ENCODE peak calls at places on chromosomes 12 and 14, in four cellular contexts. B is osteoblast, W is GM23338, O is IMR-90. S is an unnamed sample.

GRCh38 chr12:109544955-109545531 is 28.3 kb downstream of the MMAB start:
- DNase-seq in O (peak; percentile 37), B (peak; percentile 93), W (no peak), S (peak; percentile 36)

GRCh38 chr14:74441113-74441512 is 15.1 kb upstream of the SYNDIG1L start:
- DNase-seq in O (no peak), W (no peak), B (no peak), S (no peak)

GRCh38 chr12:6944381-6945186 is 762 bp downstream of the C12orf57 start:
- DNase-seq in W (peak; percentile 97), O (peak; percentile 92), B (peak; percentile 98), S (peak; percentile 91)

GRCh38 chr12:80648866-80649265 is 58.6 kb upstream of the MYF6 start:
- DNase-seq in B (peak; percentile 32), O (peak; percentile 88), W (no peak), S (peak; percentile 89)

GRCh38 chr12:79424109-79424721 is 266.5 kb downstream of the PAWR start:
- DNase-seq in O (peak; percentile 95), B (peak; percentile 60), W (no peak), S (peak; percentile 91)

GRCh38 chr12:93098077-93098476 is 169.0 kb upstream of the EEA1 start:
- DNase-seq in O (peak; percentile 35), W (peak; percentile 92), B (peak; percentile 4), S (no peak)

GRCh38 chr12:78530065-78530765 is 334.4 kb upstream of the SYT1 start:
- DNase-seq in O (peak; percentile 38), W (peak; percentile 21), B (no peak), S (peak; percentile 83)

GRCh38 chr12:14167005-14167628 is 185.7 kb upstream of the GRIN2B start:
- DNase-seq in O (peak; percentile 41), W (peak; percentile 75), B (peak; percentile 93), S (peak; percentile 61)

GRCh38 chr14:21978184-21978998 is 304.8 kb upstream of the OR4E1 start:
- DNase-seq in O (peak; percentile 15), W (peak; percentile 85), B (peak; percentile 17), S (peak; percentile 12)

GRCh38 chr14:51609987-51610283 is 41.8 kb upstream of the FRMD6 start:
- DNase-seq in O (peak; percentile 59), B (no peak), W (no peak), S (peak; percentile 65)

GRCh38 chr12:40325349-40325960 is 100.7 kb downstream of the LRRK2 start:
- DNase-seq in O (peak; percentile 4), W (peak; percentile 76), B (peak; percentile 70), S (peak; percentile 2)

GRCh38 chr12:126998747-126999285 is 1268.2 kb upstream of the TMEM132C start:
- DNase-seq in O (no peak), B (no peak), W (no peak), S (peak; percentile 44)

GRCh38 chr12:76310110-76310509 is 38.1 kb downstream of the BBS10 start:
- DNase-seq in W (no peak), O (peak; percentile 54), B (no peak), S (peak; percentile 73)

GRCh38 chr14:92106095-92106937 is at the start of gene ATXN3:
- DNase-seq in O (peak; percentile 99), B (peak; percentile 98), W (peak; percentile 99), S (peak; percentile 99)
- H3K27ac ChIP-seq in O (peak within 1 kb of the TSS; percentile 91), B (peak within 1 kb of the TSS; percentile 82), W (peak within 1 kb of the TSS; percentile 77), S (peak within 1 kb of the TSS; percentile 91)

DNA sequence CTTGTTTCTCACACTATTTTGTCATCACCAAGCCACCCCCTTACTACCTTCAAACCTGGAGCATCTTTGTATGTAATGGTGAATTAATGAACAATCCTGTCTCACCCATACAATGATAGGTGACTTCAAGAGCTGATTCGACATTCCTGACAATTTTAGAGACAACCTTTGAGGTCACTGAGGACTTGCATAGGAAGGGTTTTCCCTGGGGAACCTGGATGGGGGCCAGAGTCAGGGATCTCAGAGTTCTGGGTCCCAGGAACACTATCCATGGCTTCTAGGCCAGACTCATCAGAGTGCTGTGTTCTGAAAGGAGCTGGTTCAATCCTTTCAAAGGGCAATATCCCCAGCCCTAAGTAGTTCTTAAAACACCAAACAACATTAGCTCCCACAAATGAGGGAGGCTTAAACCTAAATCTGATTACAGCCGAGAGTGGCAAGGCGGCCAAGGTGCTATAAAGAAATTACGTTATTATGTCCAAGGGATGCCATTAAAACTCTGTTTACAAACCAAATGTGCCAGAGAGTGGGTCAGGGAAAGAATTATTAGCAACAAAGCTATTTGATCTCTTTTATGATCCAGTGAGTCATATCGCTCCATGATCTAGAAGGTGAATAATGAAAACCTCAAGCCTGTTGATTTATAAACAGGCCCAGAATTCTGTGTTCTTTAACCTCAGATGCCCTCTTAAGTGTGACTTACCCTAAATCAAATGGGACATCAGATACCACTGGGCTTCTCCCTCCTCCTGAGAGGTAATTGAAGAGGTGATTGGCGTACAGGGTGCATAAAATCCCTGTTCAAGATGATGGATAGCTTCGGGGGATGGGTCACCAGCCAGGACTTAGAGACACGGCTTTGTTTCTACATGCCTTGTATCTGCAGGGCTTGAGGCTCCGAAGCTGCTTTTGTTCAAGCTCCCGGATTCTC is 230.2 kb upstream of the TBX3 start:
- DNase-seq in B (no peak), W (no peak), O (peak; percentile 65), S (peak; percentile 81)
- H2AFZ ChIP-seq in B (no peak overlapping the region), W (no peak overlapping the region), O (no peak overlapping the region), S (no peak overlapping the region)

DNA sequence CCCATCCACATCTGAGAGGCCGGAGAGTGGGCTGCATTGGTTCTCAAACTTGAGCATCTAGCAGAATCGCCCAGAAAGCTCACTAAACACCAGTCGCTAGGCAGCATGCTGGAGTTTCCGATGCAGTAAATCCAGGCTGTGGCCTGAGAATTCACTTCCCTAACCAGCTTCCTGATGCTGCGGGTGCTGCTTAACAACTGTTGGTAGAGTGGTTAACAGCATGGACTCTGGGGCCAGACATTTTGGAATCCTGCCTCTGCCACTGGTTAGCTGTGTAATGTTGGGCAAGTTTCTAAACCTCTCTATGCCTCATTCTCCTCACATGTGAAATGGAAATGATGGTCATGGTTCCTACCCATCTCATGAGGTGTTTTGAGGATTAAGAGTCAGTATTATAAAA is 118.0 kb downstream of the PLXNC1 start:
- DNase-seq in O (no peak), W (no peak), B (no peak), S (no peak)
- H3K27ac ChIP-seq in O (peak overlapping the region; percentile 81), W (no peak overlapping the region), B (no peak overlapping the region), S (peak overlapping the region; percentile 60)

GRCh38 chr12:30463636-30464035 is 232.0 kb downstream of the IPO8 start:
- DNase-seq in B (no peak), W (no peak), O (no peak), S (no peak)

GRCh38 chr12:30462249-30462648 is 233.4 kb downstream of the IPO8 start:
- DNase-seq in O (no peak), B (no peak), W (no peak), S (no peak)

GRCh38 chr12:30461011-30461670 is 234.5 kb downstream of the IPO8 start:
- DNase-seq in B (no peak), O (no peak), W (no peak), S (no peak)

GRCh38 chr12:30458453-30458852 is 237.2 kb downstream of the IPO8 start:
- DNase-seq in W (no peak), O (no peak), B (no peak), S (no peak)

DNA sequence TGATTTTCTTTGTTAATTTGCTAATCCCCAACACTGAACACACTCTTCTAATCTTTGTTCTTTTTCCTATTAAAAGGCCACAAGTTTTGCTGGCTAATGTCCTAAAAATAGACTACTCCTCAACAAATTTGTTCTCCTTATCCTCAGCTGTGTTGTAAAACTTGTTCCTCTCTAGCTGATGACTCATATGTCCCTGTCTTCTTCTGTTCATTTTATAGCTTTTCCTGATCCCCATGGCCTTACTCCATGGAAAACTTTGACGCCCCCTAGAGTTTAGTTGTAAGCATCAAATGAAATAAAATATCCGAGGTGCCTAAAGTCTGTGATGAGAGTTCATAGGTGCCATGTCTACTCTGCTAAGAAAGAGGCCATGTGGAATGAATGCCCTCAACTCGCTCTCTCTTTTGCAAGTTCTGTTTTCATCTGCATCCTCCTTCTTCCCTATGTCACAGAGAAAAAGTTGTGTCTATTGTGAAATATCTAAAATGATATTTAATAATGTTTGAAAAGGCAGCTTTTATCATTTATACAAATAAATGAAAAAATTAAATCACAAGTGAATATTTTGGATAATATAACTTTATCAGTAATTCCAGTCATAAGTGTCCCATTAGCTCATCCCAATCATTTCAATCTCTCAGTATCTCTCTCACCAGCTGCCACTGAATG is 237.9 kb downstream of the IPO8 start:
- DNase-seq in B (peak; percentile 85), W (peak; percentile 72), O (peak; percentile 64), S (peak; percentile 92)
- H2AFZ ChIP-seq in B (no peak overlapping the region), W (no peak overlapping the region), O (no peak overlapping the region), S (no peak overlapping the region)

DNA sequence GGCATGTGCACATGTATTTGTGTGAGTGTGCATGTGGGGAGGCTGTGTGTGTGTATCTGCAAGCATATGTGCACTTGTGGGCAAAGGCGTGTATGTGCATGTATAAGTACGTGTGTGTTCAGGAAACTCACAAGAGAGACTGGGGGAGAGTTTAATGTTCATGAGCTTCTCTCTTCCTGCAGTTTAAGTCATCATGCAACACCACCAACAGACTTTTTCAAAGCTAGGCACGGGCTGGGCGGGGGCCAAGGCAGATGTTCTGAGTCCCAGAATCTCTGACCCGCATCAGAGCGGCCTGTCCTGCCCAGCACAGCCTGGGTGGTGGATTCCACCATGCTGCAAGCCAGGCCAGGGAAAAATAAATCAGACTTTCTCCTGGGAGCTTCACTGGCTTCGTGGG is 75.8 kb downstream of the PITPNM2 start:
- DNase-seq in B (peak; percentile 65), O (no peak), W (no peak), S (no peak)
- H3K27ac ChIP-seq in B (no peak overlapping the region), O (no peak overlapping the region), W (no peak overlapping the region), S (no peak overlapping the region)

DNA sequence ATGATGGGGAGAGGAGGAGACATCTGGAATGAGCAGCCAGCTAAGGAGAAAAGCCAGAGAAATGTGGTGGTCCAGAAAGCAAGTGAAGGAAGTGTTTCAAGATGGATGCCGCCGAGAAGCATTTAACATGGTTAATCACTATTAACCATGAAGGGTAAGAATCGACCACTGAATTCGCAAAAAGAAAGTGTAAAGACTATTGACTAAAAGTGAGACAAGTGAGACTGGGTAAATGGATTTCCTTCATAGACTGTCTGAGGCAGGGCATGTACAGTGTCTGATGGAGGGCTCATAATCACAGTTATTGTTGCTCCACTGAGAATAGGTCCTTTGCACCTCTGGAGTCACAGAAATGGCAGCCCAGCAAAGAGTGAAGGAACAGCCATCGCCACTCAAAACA is 25.3 kb upstream of the CLMN start:
- DNase-seq in W (no peak), O (no peak), B (no peak), S (no peak)
- H2AFZ ChIP-seq in W (no peak overlapping the region), O (no peak overlapping the region), B (no peak overlapping the region), S (no peak overlapping the region)

S was measured in fibroblast of lung.